ENCODE peak calls at places on chromosomes 1 and 21, in five cellular contexts. One of them, this sample, is unnamed.
A peak's percentile ranks its signal among the peaks of the same experiment; 100 is the strongest.

GRCh38 chr21:46066843-46067331 is 31.0 kb upstream of the COL6A2 start:
- DNase-seq in GM12878: no peak
- DNase-seq in H1: no peak
- DNase-seq in WTC11: no peak
- DNase-seq in HepG2: no peak
- DNase-seq in this sample: no peak

GRCh38 chr1:160043543-160043942 is 11.8 kb upstream of the PIGM start:
- DNase-seq in GM12878: no peak
- DNase-seq in H1: no peak
- DNase-seq in WTC11: no peak
- DNase-seq in HepG2: no peak
- DNase-seq in this sample: no peak

GRCh38 chr1:205449750-205450443 is 5.9 kb downstream of the BLACAT1 start:
- DNase-seq in GM12878: no peak
- DNase-seq in H1: peak; percentile 77
- DNase-seq in WTC11: peak; percentile 74
- DNase-seq in HepG2: peak; percentile 99
- DNase-seq in this sample: peak; percentile 97

GRCh38 chr1:98988906-98989603 is 15.6 kb downstream of the PLPPR5 start:
- DNase-seq in GM12878: peak; percentile 2
- DNase-seq in H1: no peak
- DNase-seq in WTC11: no peak
- DNase-seq in HepG2: no peak
- DNase-seq in this sample: no peak

GRCh38 chr1:53075206-53075605 is 13.2 kb downstream of the PODN start:
- DNase-seq in GM12878: no peak
- DNase-seq in H1: no peak
- DNase-seq in WTC11: peak; percentile 5
- DNase-seq in HepG2: no peak
- DNase-seq in this sample: no peak

GRCh38 chr21:35753308-35753707 is 307.0 kb downstream of the SETD4 start:
- DNase-seq in GM12878: no peak
- DNase-seq in H1: no peak
- DNase-seq in WTC11: no peak
- DNase-seq in HepG2: no peak
- DNase-seq in this sample: no peak

GRCh38 chr1:1874901-1875300 is 16.0 kb downstream of the GNB1 start:
- DNase-seq in GM12878: no peak
- DNase-seq in H1: no peak
- DNase-seq in WTC11: no peak
- DNase-seq in HepG2: no peak
- DNase-seq in this sample: no peak

GRCh38 chr1:151596166-151596933 is 15.5 kb upstream of the SNX27 start:
- DNase-seq in GM12878: no peak
- DNase-seq in H1: no peak
- DNase-seq in WTC11: no peak
- DNase-seq in HepG2: peak; percentile 50
- DNase-seq in this sample: peak; percentile 89

GRCh38 chr1:183279835-183280234 is 93.8 kb downstream of the LAMC2 start:
- DNase-seq in GM12878: no peak
- DNase-seq in H1: no peak
- DNase-seq in WTC11: no peak
- DNase-seq in HepG2: peak; percentile 9
- DNase-seq in this sample: no peak

GRCh38 chr1:212260557-212261342 is 24.5 kb upstream of the PPP2R5A start:
- DNase-seq in GM12878: no peak
- DNase-seq in H1: no peak
- DNase-seq in WTC11: no peak
- DNase-seq in HepG2: peak; percentile 76
- DNase-seq in this sample: no peak

GRCh38 chr1:227740401-227740960 is 5.2 kb downstream of the SNAP47 start:
- DNase-seq in GM12878: no peak
- DNase-seq in H1: no peak
- DNase-seq in WTC11: no peak
- DNase-seq in HepG2: no peak
- DNase-seq in this sample: no peak

GRCh38 chr21:45888361-45889009 is 93.1 kb upstream of the COL6A1 start:
- DNase-seq in GM12878: no peak
- DNase-seq in H1: no peak
- DNase-seq in WTC11: no peak
- DNase-seq in HepG2: no peak
- DNase-seq in this sample: no peak

GRCh38 chr1:11703357-11704225 is 12.1 kb downstream of the DRAXIN start:
- DNase-seq in GM12878: no peak
- DNase-seq in H1: no peak
- DNase-seq in WTC11: no peak
- DNase-seq in HepG2: no peak
- DNase-seq in this sample: no peak

GRCh38 chr1:1125945-1126344 is 10.1 kb upstream of the C1orf159 start:
- DNase-seq in GM12878: no peak
- DNase-seq in H1: no peak
- DNase-seq in WTC11: no peak
- DNase-seq in HepG2: no peak
- DNase-seq in this sample: no peak

GRCh38 chr1:228366062-228366850 is 40.4 kb downstream of the TRIM11 start:
- DNase-seq in GM12878: no peak
- DNase-seq in H1: no peak
- DNase-seq in WTC11: peak; percentile 8
- DNase-seq in HepG2: no peak
- DNase-seq in this sample: no peak

GRCh38 chr1:67952071-67952470 is 98.4 kb downstream of the DIRAS3 start:
- DNase-seq in GM12878: no peak
- DNase-seq in H1: no peak
- DNase-seq in WTC11: no peak
- DNase-seq in HepG2: no peak
- DNase-seq in this sample: no peak

GRCh38 chr1:3380465-3380864 is 74.0 kb upstream of the ARHGEF16 start:
- DNase-seq in GM12878: no peak
- DNase-seq in H1: no peak
- DNase-seq in WTC11: no peak
- DNase-seq in HepG2: no peak
- DNase-seq in this sample: no peak

GRCh38 chr1:177164380-177165068 is at the start of gene ASTN1:
- DNase-seq in GM12878: no peak
- DNase-seq in H1: peak; percentile 78
- DNase-seq in WTC11: peak; percentile 69
- DNase-seq in HepG2: no peak
- DNase-seq in this sample: no peak

GRCh38 chr21:35540950-35541632 is 492.0 kb upstream of the RUNX1 start:
- DNase-seq in GM12878: no peak
- DNase-seq in H1: no peak
- DNase-seq in WTC11: no peak
- DNase-seq in HepG2: no peak
- DNase-seq in this sample: no peak

GRCh38 chr1:110084226-110085078 is 14.0 kb upstream of the ALX3 start:
- DNase-seq in GM12878: peak; percentile 27
- DNase-seq in H1: peak; percentile 64
- DNase-seq in WTC11: peak; percentile 26
- DNase-seq in HepG2: no peak
- DNase-seq in this sample: no peak

GRCh38 chr1:11158720-11159321 is 30.3 kb upstream of the ANGPTL7 start:
- DNase-seq in GM12878: no peak
- DNase-seq in H1: no peak
- DNase-seq in WTC11: no peak
- DNase-seq in HepG2: no peak
- DNase-seq in this sample: no peak

GRCh38 chr1:108645479-108646184 is 15.3 kb downstream of the HENMT1 start:
- DNase-seq in GM12878: no peak
- DNase-seq in H1: no peak
- DNase-seq in WTC11: no peak
- DNase-seq in HepG2: no peak
- DNase-seq in this sample: no peak

GRCh38 chr1:158067651-158068050 is 74.2 kb downstream of the KIRREL1 start:
- DNase-seq in GM12878: no peak
- DNase-seq in H1: no peak
- DNase-seq in WTC11: no peak
- DNase-seq in HepG2: no peak
- DNase-seq in this sample: no peak

GRCh38 chr1:208233546-208233945 is 10.6 kb downstream of the PLXNA2 start:
- DNase-seq in GM12878: no peak
- DNase-seq in H1: no peak
- DNase-seq in WTC11: peak; percentile 69
- DNase-seq in HepG2: peak; percentile 47
- DNase-seq in this sample: no peak

GRCh38 chr1:53188099-53188498 is 8.5 kb upstream of the CPT2 start:
- DNase-seq in GM12878: no peak
- DNase-seq in H1: no peak
- DNase-seq in WTC11: no peak
- DNase-seq in HepG2: no peak
- DNase-seq in this sample: no peak

GRCh38 chr1:210758761-210759160 is 375.2 kb downstream of the KCNH1 start:
- DNase-seq in GM12878: no peak
- DNase-seq in H1: no peak
- DNase-seq in WTC11: no peak
- DNase-seq in HepG2: no peak
- DNase-seq in this sample: no peak

GRCh38 chr1:85134583-85135455 is 66.0 kb downstream of the SYDE2 start:
- DNase-seq in GM12878: no peak
- DNase-seq in H1: no peak
- DNase-seq in WTC11: no peak
- DNase-seq in HepG2: peak; percentile 20
- DNase-seq in this sample: no peak

GRCh38 chr1:23619299-23620188 is 60.2 kb upstream of the ID3 start:
- DNase-seq in GM12878: no peak
- DNase-seq in H1: peak; percentile 72
- DNase-seq in WTC11: peak; percentile 71
- DNase-seq in HepG2: no peak
- DNase-seq in this sample: peak; percentile 92

GRCh38 chr1:178959543-178960460 is 65.9 kb upstream of the FAM20B start:
- DNase-seq in GM12878: no peak
- DNase-seq in H1: no peak
- DNase-seq in WTC11: no peak
- DNase-seq in HepG2: no peak
- DNase-seq in this sample: no peak

GRCh38 chr1:12380316-12381249 is 150.8 kb downstream of the VPS13D start:
- DNase-seq in GM12878: no peak
- DNase-seq in H1: no peak
- DNase-seq in WTC11: no peak
- DNase-seq in HepG2: peak; percentile 54
- DNase-seq in this sample: no peak

GRCh38 chr1:61171346-61171745 is 89.0 kb downstream of the NFIA start:
- DNase-seq in GM12878: no peak
- DNase-seq in H1: no peak
- DNase-seq in WTC11: no peak
- DNase-seq in HepG2: no peak
- DNase-seq in this sample: no peak

GRCh38 chr1:61173118-61173517 is 90.8 kb downstream of the NFIA start:
- DNase-seq in GM12878: no peak
- DNase-seq in H1: no peak
- DNase-seq in WTC11: no peak
- DNase-seq in HepG2: no peak
- DNase-seq in this sample: no peak

GRCh38 chr1:61174060-61174788 is 91.9 kb downstream of the NFIA start:
- DNase-seq in GM12878: no peak
- DNase-seq in H1: no peak
- DNase-seq in WTC11: no peak
- DNase-seq in HepG2: no peak
- DNase-seq in this sample: no peak

GRCh38 chr1:61171915-61172485 is 89.6 kb downstream of the NFIA start:
- DNase-seq in GM12878: no peak
- DNase-seq in H1: no peak
- DNase-seq in WTC11: no peak
- DNase-seq in HepG2: no peak
- DNase-seq in this sample: no peak

GRCh38 chr1:61175976-61176375 is 93.6 kb downstream of the NFIA start:
- DNase-seq in GM12878: no peak
- DNase-seq in H1: no peak
- DNase-seq in WTC11: no peak
- DNase-seq in HepG2: no peak
- DNase-seq in this sample: no peak
- TF ChIP-seq ATF2 in GM12878: no peak
- TF ChIP-seq ATF2 in H1: no peak
- TF ChIP-seq ATF2 in WTC11: no peak
- TF ChIP-seq ATF2 in HepG2: no peak
- TF ChIP-seq ATF2 in this sample: no peak

GRCh38 chr1:54887665-54888071 is 673 bp upstream of the DHCR24 start:
- DNase-seq in GM12878: no peak
- DNase-seq in H1: no peak
- DNase-seq in WTC11: peak; percentile 15
- DNase-seq in HepG2: no peak
- DNase-seq in this sample: no peak
- TF ChIP-seq ATF2 in GM12878: no peak
- TF ChIP-seq ATF2 in H1: no peak
- TF ChIP-seq ATF2 in WTC11: no peak
- TF ChIP-seq ATF2 in HepG2: no peak
- TF ChIP-seq ATF2 in this sample: no peak

DNA sequence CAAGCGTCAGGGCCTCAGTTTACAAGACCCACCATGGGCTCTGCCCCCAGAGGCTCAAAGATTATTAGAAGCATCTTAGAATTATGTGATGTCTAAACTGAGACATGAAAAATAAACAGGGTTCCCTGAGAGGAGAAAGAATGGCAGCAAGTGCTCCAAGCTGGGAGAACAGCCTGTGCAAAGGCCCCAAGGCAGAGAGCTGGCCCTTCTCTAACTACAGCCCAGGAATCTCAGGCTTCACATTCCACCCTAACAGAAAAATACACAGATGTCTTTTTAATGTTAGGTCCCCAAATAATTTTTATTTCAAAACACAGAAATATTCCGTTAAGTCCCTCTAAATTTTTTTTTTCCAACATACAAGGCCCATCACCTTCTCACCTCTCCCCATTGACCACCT is 21.7 kb downstream of the SSBP3 start:
- DNase-seq in GM12878: no peak
- DNase-seq in H1: no peak
- DNase-seq in WTC11: no peak
- DNase-seq in HepG2: no peak
- DNase-seq in this sample: no peak
- TF ChIP-seq ATF2 in GM12878: no peak
- TF ChIP-seq ATF2 in H1: no peak
- TF ChIP-seq ATF2 in WTC11: no peak
- TF ChIP-seq ATF2 in HepG2: no peak
- TF ChIP-seq ATF2 in this sample: no peak

DNA sequence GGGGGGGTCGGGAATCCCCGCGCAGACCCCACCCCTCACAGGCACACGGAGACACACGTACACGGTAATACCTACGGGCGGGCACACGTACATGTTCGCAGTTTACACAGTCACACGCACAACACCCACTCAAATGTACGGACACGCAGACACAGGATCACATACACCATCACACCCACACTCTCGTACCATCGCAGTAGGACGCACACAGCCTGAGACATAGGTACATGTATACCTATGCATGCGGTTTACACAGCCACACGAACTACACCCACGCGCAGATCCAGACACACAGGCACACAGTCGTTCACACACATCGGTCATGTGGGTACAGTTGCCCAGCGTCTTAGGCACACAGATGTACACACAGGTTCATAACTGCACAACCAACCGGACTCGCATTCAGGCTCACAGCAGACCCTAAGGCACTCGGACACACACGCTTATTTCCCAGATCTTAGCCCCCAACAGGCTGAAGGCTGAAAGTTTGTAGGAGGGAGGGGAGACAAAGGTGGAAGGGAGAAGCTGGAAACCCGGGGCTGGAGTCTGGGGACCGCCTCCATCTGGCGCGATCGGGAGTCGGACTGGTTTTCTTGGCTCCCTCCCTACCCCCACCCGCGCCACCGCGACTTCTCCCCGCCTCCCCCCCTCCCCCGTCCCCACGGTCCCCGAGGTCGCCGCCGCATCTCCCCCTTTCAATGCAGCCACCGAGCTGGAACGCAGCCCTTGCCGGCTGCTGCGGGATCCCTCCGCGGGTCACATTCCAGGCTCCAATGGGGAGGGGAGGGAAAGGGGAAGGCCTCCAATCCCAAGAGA is 51.9 kb upstream of the SYNC start:
- DNase-seq in GM12878: no peak
- DNase-seq in H1: no peak
- DNase-seq in WTC11: peak; percentile 82
- DNase-seq in HepG2: no peak
- DNase-seq in this sample: peak; percentile 78
- TF ChIP-seq ATF2 in GM12878: no peak
- TF ChIP-seq ATF2 in H1: no peak
- TF ChIP-seq ATF2 in WTC11: no peak
- TF ChIP-seq ATF2 in HepG2: no peak
- TF ChIP-seq ATF2 in this sample: no peak

This sample was measured in K562.